ENCODE peak calls at places on chromosome 20, in six cellular contexts. One of them, this sample, is unnamed.

GRCh38 chr20:11305406-11305805 is 612.3 kb upstream of the BTBD3 start:
- DNase-seq in GM13977: no peak
- DNase-seq in uterus: no peak
- DNase-seq in epithelial cell of esophagus: peak; percentile 93
- DNase-seq in suprapubic skin: no peak
- DNase-seq in lower leg skin: no peak
- DNase-seq in this sample: no peak

GRCh38 chr20:4006640-4007039 is 8.7 kb downstream of the RNF24 start:
- DNase-seq in GM13977: no peak
- DNase-seq in uterus: peak; percentile 22
- DNase-seq in epithelial cell of esophagus: no peak
- DNase-seq in suprapubic skin: no peak
- DNase-seq in lower leg skin: no peak
- DNase-seq in this sample: no peak

GRCh38 chr20:4216142-4216735 is 200.9 kb upstream of the RNF24 start:
- DNase-seq in GM13977: no peak
- DNase-seq in lower leg skin: no peak
- DNase-seq in uterus: no peak
- DNase-seq in epithelial cell of esophagus: no peak
- DNase-seq in suprapubic skin: no peak
- DNase-seq in this sample: no peak

GRCh38 chr20:54107181-54107580 is 36.8 kb upstream of the BCAS1 start:
- DNase-seq in uterus: no peak
- DNase-seq in lower leg skin: no peak
- DNase-seq in epithelial cell of esophagus: peak; percentile 66
- DNase-seq in suprapubic skin: no peak
- DNase-seq in GM13977: no peak
- DNase-seq in this sample: no peak

GRCh38 chr20:41135187-41135887 is 2.0 kb upstream of the PLCG1 start:
- DNase-seq in lower leg skin: no peak
- DNase-seq in epithelial cell of esophagus: peak; percentile 65
- DNase-seq in suprapubic skin: no peak
- DNase-seq in uterus: no peak
- DNase-seq in GM13977: peak; percentile 71
- DNase-seq in this sample: no peak

GRCh38 chr20:4073852-4074741 is 58.7 kb upstream of the RNF24 start:
- DNase-seq in lower leg skin: no peak
- DNase-seq in suprapubic skin: no peak
- DNase-seq in GM13977: no peak
- DNase-seq in epithelial cell of esophagus: no peak
- DNase-seq in uterus: no peak
- DNase-seq in this sample: peak; percentile 32

GRCh38 chr20:46308258-46309157 is at the start of gene CDH22:
- DNase-seq in suprapubic skin: no peak
- DNase-seq in lower leg skin: no peak
- DNase-seq in GM13977: peak; percentile 80
- DNase-seq in uterus: peak; percentile 28
- DNase-seq in epithelial cell of esophagus: peak; percentile 36
- DNase-seq in this sample: no peak

GRCh38 chr20:59515906-59516209 is 88.5 kb upstream of the PHACTR3 start:
- DNase-seq in uterus: no peak
- DNase-seq in GM13977: no peak
- DNase-seq in epithelial cell of esophagus: no peak
- DNase-seq in suprapubic skin: no peak
- DNase-seq in lower leg skin: no peak
- DNase-seq in this sample: no peak

GRCh38 chr20:33654680-33655161 is 7.4 kb upstream of the C20orf144 start:
- DNase-seq in lower leg skin: peak; percentile 84
- DNase-seq in suprapubic skin: no peak
- DNase-seq in uterus: no peak
- DNase-seq in epithelial cell of esophagus: no peak
- DNase-seq in GM13977: no peak
- DNase-seq in this sample: no peak

GRCh38 chr20:35899064-35899463 is 55.2 kb downstream of the SCAND1 start:
- DNase-seq in epithelial cell of esophagus: no peak
- DNase-seq in GM13977: no peak
- DNase-seq in suprapubic skin: no peak
- DNase-seq in uterus: no peak
- DNase-seq in lower leg skin: no peak
- DNase-seq in this sample: no peak

GRCh38 chr20:3473944-3474343 is 3.1 kb downstream of the ATRN start:
- DNase-seq in lower leg skin: no peak
- DNase-seq in uterus: no peak
- DNase-seq in suprapubic skin: no peak
- DNase-seq in GM13977: peak; percentile 45
- DNase-seq in epithelial cell of esophagus: no peak
- DNase-seq in this sample: no peak

GRCh38 chr20:59623583-59623982 is 19.2 kb downstream of the PHACTR3 start:
- DNase-seq in uterus: no peak
- DNase-seq in lower leg skin: no peak
- DNase-seq in epithelial cell of esophagus: no peak
- DNase-seq in GM13977: no peak
- DNase-seq in suprapubic skin: no peak
- DNase-seq in this sample: no peak

GRCh38 chr20:1840865-1841553 is 54.2 kb upstream of the SIRPA start:
- DNase-seq in epithelial cell of esophagus: peak; percentile 31
- DNase-seq in GM13977: no peak
- DNase-seq in uterus: no peak
- DNase-seq in lower leg skin: no peak
- DNase-seq in suprapubic skin: no peak
- DNase-seq in this sample: no peak

GRCh38 chr20:9629821-9630220 is 115.4 kb downstream of the LAMP5 start:
- DNase-seq in uterus: no peak
- DNase-seq in epithelial cell of esophagus: no peak
- DNase-seq in suprapubic skin: no peak
- DNase-seq in GM13977: no peak
- DNase-seq in lower leg skin: no peak
- DNase-seq in this sample: no peak

GRCh38 chr20:60838297-60838696 is 413.8 kb upstream of the CDH4 start:
- DNase-seq in GM13977: no peak
- DNase-seq in epithelial cell of esophagus: no peak
- DNase-seq in suprapubic skin: no peak
- DNase-seq in uterus: no peak
- DNase-seq in lower leg skin: peak; percentile 14
- DNase-seq in this sample: no peak

GRCh38 chr20:53130819-53131218 is 158.7 kb downstream of the TSHZ2 start:
- DNase-seq in uterus: no peak
- DNase-seq in epithelial cell of esophagus: peak; percentile 39
- DNase-seq in GM13977: no peak
- DNase-seq in suprapubic skin: no peak
- DNase-seq in lower leg skin: no peak
- DNase-seq in this sample: no peak

GRCh38 chr20:3431109-3431508 is 23.6 kb upstream of the DNAAF9 start:
- DNase-seq in epithelial cell of esophagus: no peak
- DNase-seq in lower leg skin: peak; percentile 25
- DNase-seq in GM13977: no peak
- DNase-seq in uterus: no peak
- DNase-seq in suprapubic skin: no peak
- DNase-seq in this sample: no peak

GRCh38 chr20:35972445-35972844 is 4.1 kb downstream of the CNBD2 start:
- DNase-seq in suprapubic skin: no peak
- DNase-seq in uterus: no peak
- DNase-seq in lower leg skin: no peak
- DNase-seq in GM13977: no peak
- DNase-seq in epithelial cell of esophagus: no peak
- DNase-seq in this sample: no peak

GRCh38 chr20:9146649-9147048 is 77.8 kb downstream of the PLCB4 start:
- DNase-seq in GM13977: no peak
- DNase-seq in lower leg skin: no peak
- DNase-seq in epithelial cell of esophagus: no peak
- DNase-seq in suprapubic skin: no peak
- DNase-seq in uterus: no peak
- DNase-seq in this sample: no peak

GRCh38 chr20:53752971-53753879 is 159.6 kb upstream of the ZNF217 start:
- DNase-seq in lower leg skin: no peak
- DNase-seq in epithelial cell of esophagus: peak; percentile 85
- DNase-seq in suprapubic skin: peak; percentile 15
- DNase-seq in uterus: no peak
- DNase-seq in GM13977: no peak
- DNase-seq in this sample: no peak

GRCh38 chr20:61569836-61570235 is 317.8 kb downstream of the CDH4 start:
- DNase-seq in epithelial cell of esophagus: no peak
- DNase-seq in GM13977: no peak
- DNase-seq in uterus: no peak
- DNase-seq in suprapubic skin: no peak
- DNase-seq in lower leg skin: no peak
- DNase-seq in this sample: no peak

GRCh38 chr20:35886537-35886936 is 67.8 kb downstream of the SCAND1 start:
- DNase-seq in suprapubic skin: no peak
- DNase-seq in lower leg skin: no peak
- DNase-seq in GM13977: no peak
- DNase-seq in epithelial cell of esophagus: no peak
- DNase-seq in uterus: no peak
- DNase-seq in this sample: no peak

GRCh38 chr20:32462900-32463641 is 104.9 kb downstream of the ASXL1 start:
- DNase-seq in suprapubic skin: no peak
- DNase-seq in uterus: no peak
- DNase-seq in GM13977: no peak
- DNase-seq in epithelial cell of esophagus: no peak
- DNase-seq in lower leg skin: no peak
- DNase-seq in this sample: no peak

GRCh38 chr20:31595654-31596411 is 9.3 kb upstream of the ID1 start:
- DNase-seq in uterus: peak; percentile 65
- DNase-seq in lower leg skin: peak; percentile 97
- DNase-seq in suprapubic skin: peak; percentile 96
- DNase-seq in epithelial cell of esophagus: peak; percentile 53
- DNase-seq in GM13977: no peak
- DNase-seq in this sample: peak; percentile 97

GRCh38 chr20:40582531-40582930 is 106.5 kb downstream of the MAFB start:
- DNase-seq in uterus: no peak
- DNase-seq in GM13977: no peak
- DNase-seq in suprapubic skin: no peak
- DNase-seq in lower leg skin: no peak
- DNase-seq in epithelial cell of esophagus: no peak
- DNase-seq in this sample: no peak

GRCh38 chr20:33832113-33832853 is 21.1 kb downstream of the CHMP4B start:
- DNase-seq in suprapubic skin: no peak
- DNase-seq in lower leg skin: no peak
- DNase-seq in uterus: no peak
- DNase-seq in epithelial cell of esophagus: no peak
- DNase-seq in GM13977: no peak
- DNase-seq in this sample: no peak

GRCh38 chr20:36951977-36952738 is 650 bp upstream of the SAMHD1 start:
- DNase-seq in GM13977: no peak
- DNase-seq in epithelial cell of esophagus: no peak
- DNase-seq in suprapubic skin: no peak
- DNase-seq in uterus: no peak
- DNase-seq in lower leg skin: no peak
- DNase-seq in this sample: no peak

GRCh38 chr20:10125757-10126156 is 91.0 kb downstream of the ANKEF1 start:
- DNase-seq in uterus: no peak
- DNase-seq in GM13977: no peak
- DNase-seq in lower leg skin: no peak
- DNase-seq in suprapubic skin: no peak
- DNase-seq in epithelial cell of esophagus: no peak
- DNase-seq in this sample: no peak

GRCh38 chr20:41048475-41049242 is 20.0 kb downstream of the TOP1 start:
- DNase-seq in uterus: no peak
- DNase-seq in suprapubic skin: no peak
- DNase-seq in lower leg skin: no peak
- DNase-seq in epithelial cell of esophagus: no peak
- DNase-seq in GM13977: no peak
- DNase-seq in this sample: no peak

GRCh38 chr20:330233-331149 is 5.1 kb downstream of the SOX12 start:
- DNase-seq in suprapubic skin: no peak
- DNase-seq in lower leg skin: no peak
- DNase-seq in GM13977: peak; percentile 83
- DNase-seq in uterus: peak; percentile 52
- DNase-seq in epithelial cell of esophagus: peak; percentile 64
- DNase-seq in this sample: no peak

GRCh38 chr20:41182296-41183212 is 45.2 kb downstream of the PLCG1 start:
- DNase-seq in suprapubic skin: no peak
- DNase-seq in lower leg skin: peak; percentile 76
- DNase-seq in GM13977: no peak
- DNase-seq in epithelial cell of esophagus: peak; percentile 45
- DNase-seq in uterus: no peak
- DNase-seq in this sample: no peak

GRCh38 chr20:62624325-62624690 is 18.0 kb upstream of the SLCO4A1 start:
- DNase-seq in lower leg skin: no peak
- DNase-seq in GM13977: peak; percentile 77
- DNase-seq in uterus: no peak
- DNase-seq in epithelial cell of esophagus: no peak
- DNase-seq in suprapubic skin: no peak
- DNase-seq in this sample: no peak

GRCh38 chr20:62625921-62626547 is 16.3 kb upstream of the SLCO4A1 start:
- DNase-seq in epithelial cell of esophagus: no peak
- DNase-seq in GM13977: no peak
- DNase-seq in uterus: no peak
- DNase-seq in suprapubic skin: no peak
- DNase-seq in lower leg skin: no peak
- DNase-seq in this sample: no peak

GRCh38 chr20:62625516-62625915 is 16.8 kb upstream of the SLCO4A1 start:
- DNase-seq in epithelial cell of esophagus: no peak
- DNase-seq in uterus: no peak
- DNase-seq in lower leg skin: no peak
- DNase-seq in suprapubic skin: no peak
- DNase-seq in GM13977: no peak
- DNase-seq in this sample: no peak

GRCh38 chr20:62623488-62624324 is 18.6 kb upstream of the SLCO4A1 start:
- DNase-seq in epithelial cell of esophagus: peak; percentile 90
- DNase-seq in GM13977: peak; percentile 99
- DNase-seq in suprapubic skin: peak; percentile 97
- DNase-seq in lower leg skin: peak; percentile 99
- DNase-seq in uterus: peak; percentile 91
- DNase-seq in this sample: no peak

GRCh38 chr20:62624719-62625455 is 17.4 kb upstream of the SLCO4A1 start:
- DNase-seq in GM13977: no peak
- DNase-seq in uterus: no peak
- DNase-seq in lower leg skin: peak; percentile 92
- DNase-seq in epithelial cell of esophagus: no peak
- DNase-seq in suprapubic skin: no peak
- DNase-seq in this sample: no peak
- TF ChIP-seq CTCF in GM13977: no peak
- TF ChIP-seq CTCF in uterus: no peak
- TF ChIP-seq CTCF in lower leg skin: no peak
- TF ChIP-seq CTCF in epithelial cell of esophagus: no peak
- TF ChIP-seq CTCF in suprapubic skin: no peak
- TF ChIP-seq CTCF in this sample: no peak

GRCh38 chr20:24134284-24134683 is 145.7 kb upstream of the GGTLC1 start:
- DNase-seq in uterus: no peak
- DNase-seq in suprapubic skin: no peak
- DNase-seq in GM13977: no peak
- DNase-seq in lower leg skin: peak; percentile 50
- DNase-seq in epithelial cell of esophagus: peak; percentile 57
- DNase-seq in this sample: no peak
- TF ChIP-seq CTCF in uterus: no peak
- TF ChIP-seq CTCF in suprapubic skin: no peak
- TF ChIP-seq CTCF in GM13977: no peak
- TF ChIP-seq CTCF in lower leg skin: no peak
- TF ChIP-seq CTCF in epithelial cell of esophagus: no peak
- TF ChIP-seq CTCF in this sample: no peak

GRCh38 chr20:44990425-44990824 is 24.1 kb downstream of the STK4 start:
- DNase-seq in GM13977: no peak
- DNase-seq in lower leg skin: no peak
- DNase-seq in epithelial cell of esophagus: no peak
- DNase-seq in uterus: no peak
- DNase-seq in suprapubic skin: no peak
- DNase-seq in this sample: no peak
- TF ChIP-seq CTCF in GM13977: no peak
- TF ChIP-seq CTCF in lower leg skin: no peak
- TF ChIP-seq CTCF in epithelial cell of esophagus: no peak
- TF ChIP-seq CTCF in uterus: no peak
- TF ChIP-seq CTCF in suprapubic skin: no peak
- TF ChIP-seq CTCF in this sample: no peak

GRCh38 chr20:50434653-50435396 is 75.4 kb upstream of the PTPN1 start:
- DNase-seq in suprapubic skin: no peak
- DNase-seq in epithelial cell of esophagus: peak; percentile 91
- DNase-seq in GM13977: no peak
- DNase-seq in lower leg skin: no peak
- DNase-seq in uterus: no peak
- DNase-seq in this sample: no peak
- TF ChIP-seq CTCF in suprapubic skin: no peak
- TF ChIP-seq CTCF in epithelial cell of esophagus: no peak
- TF ChIP-seq CTCF in GM13977: no peak
- TF ChIP-seq CTCF in lower leg skin: no peak
- TF ChIP-seq CTCF in uterus: no peak
- TF ChIP-seq CTCF in this sample: no peak